ENCODE peak calls at places on chromosomes 16 and 17, in four cellular contexts. F, K, S and Y are unnamed samples.

GRCh38 chr16:28891964-28892890 is 13.9 kb downstream of the ATP2A1 start:
- ATAC-seq in F (no peak), K (no peak), S (no peak), Y (no peak)

GRCh38 chr16:88472637-88473205 is 19.6 kb downstream of the ZFPM1 start:
- ATAC-seq in F (no peak), K (no peak), S (no peak), Y (no peak)

GRCh38 chr17:29376667-29377268 is 13.4 kb upstream of the TAOK1 start:
- ATAC-seq in F (no peak), K (no peak), S (no peak), Y (no peak)

GRCh38 chr16:71426880-71427615 is 14.8 kb downstream of the TLE7 start:
- ATAC-seq in F (peak), K (no peak), S (no peak), Y (no peak)

GRCh38 chr16:46954562-46954961 is 18.9 kb downstream of the DNAJA2 start:
- ATAC-seq in F (no peak), K (peak), S (no peak), Y (no peak)

GRCh38 chr17:8222380-8222629 is 11.9 kb upstream of the AURKB start:
- ATAC-seq in F (peak), K (peak), S (peak), Y (no peak)

GRCh38 chr16:83438326-83438725 is 369.5 kb upstream of the HSBP1 start:
- ATAC-seq in F (no peak), K (no peak), S (no peak), Y (no peak)

GRCh38 chr17:5943991-5944390 is 126.2 kb upstream of the WSCD1 start:
- ATAC-seq in F (no peak), K (no peak), S (no peak), Y (no peak)

GRCh38 chr17:30369995-30370394 is 8.7 kb upstream of the CPD start:
- ATAC-seq in F (no peak), K (no peak), S (no peak), Y (no peak)

GRCh38 chr16:49434733-49435132 is 61.1 kb downstream of the C16orf78 start:
- ATAC-seq in F (no peak), K (no peak), S (no peak), Y (no peak)

GRCh38 chr17:44002141-44002848 is 2.1 kb upstream of the NAGS start:
- ATAC-seq in F (no peak), K (peak), S (no peak), Y (no peak)

GRCh38 chr17:61219460-61219859 is 180.2 kb upstream of the TBX2 start:
- ATAC-seq in F (no peak), K (no peak), S (no peak), Y (no peak)

GRCh38 chr17:11925271-11926021 is 71.8 kb downstream of the ZNF18 start:
- ATAC-seq in F (no peak), K (no peak), S (no peak), Y (no peak)

GRCh38 chr17:32112416-32112815 is 29.9 kb upstream of the RHOT1 start:
- ATAC-seq in F (no peak), K (no peak), S (no peak), Y (no peak)

GRCh38 chr16:709651-710499 is 4.3 kb upstream of the FBXL16 start:
- ATAC-seq in F (no peak), K (no peak), S (no peak), Y (no peak)

GRCh38 chr17:40777459-40777858 is 4.9 kb downstream of the KRT27 start:
- ATAC-seq in F (no peak), K (no peak), S (no peak), Y (no peak)

GRCh38 chr16:53065436-53066165 is 10.8 kb downstream of the CHD9 start:
- ATAC-seq in F (no peak), K (no peak), S (no peak), Y (no peak)

GRCh38 chr16:89123001-89123830 is 29.6 kb downstream of the ACSF3 start:
- ATAC-seq in F (no peak), K (no peak), S (no peak), Y (no peak)

GRCh38 chr17:54544239-54544638 is 356.4 kb upstream of the TOM1L1 start:
- ATAC-seq in F (no peak), K (peak), S (no peak), Y (no peak)

GRCh38 chr16:69408451-69408850 is 16.0 kb upstream of the CYB5B start:
- ATAC-seq in F (no peak), K (no peak), S (no peak), Y (no peak)

GRCh38 chr16:81486555-81487061 is 42.0 kb downstream of the CMIP start:
- ATAC-seq in F (no peak), K (no peak), S (no peak), Y (no peak)

GRCh38 chr17:50547736-50548083 is 736 bp downstream of the SPATA20 start:
- ATAC-seq in F (no peak), K (no peak), S (no peak), Y (no peak)

GRCh38 chr17:38556234-38556633 is 49.5 kb downstream of the SRCIN1 start:
- ATAC-seq in F (no peak), K (no peak), S (no peak), Y (no peak)

GRCh38 chr17:37553357-37553966 is 55.8 kb downstream of the SYNRG start:
- ATAC-seq in F (no peak), K (no peak), S (no peak), Y (no peak)

GRCh38 chr17:41655611-41656111 is 31.3 kb upstream of the KRT17 start:
- ATAC-seq in F (no peak), K (peak), S (no peak), Y (no peak)

GRCh38 chr16:11670171-11671131 is 2.2 kb downstream of the SNN start:
- ATAC-seq in F (peak), K (no peak), S (peak), Y (peak)

GRCh38 chr17:43790311-43790940 is 10.2 kb downstream of the CFAP97D1 start:
- ATAC-seq in F (no peak), K (peak), S (no peak), Y (no peak)

GRCh38 chr17:78317817-78318400 is 42.0 kb downstream of the SOCS3 start:
- ATAC-seq in F (no peak), K (no peak), S (no peak), Y (no peak)

GRCh38 chr17:16873654-16874035 is 98.3 kb downstream of the TNFRSF13B start:
- ATAC-seq in F (no peak), K (peak), S (no peak), Y (no peak)

GRCh38 chr17:36877774-36878173 is 59.5 kb upstream of the LHX1 start:
- ATAC-seq in F (no peak), K (no peak), S (no peak), Y (no peak)